ENCODE peak calls at places on chromosome 3, in ten cellular contexts. E is neuronal stem cell, V is astrocyte, G is GM23248, Q is Karpas-422, P is IMR-90, I is SK-N-SH, M is MM.1S, D is neural progenitor cell, F is mammary epithelial cell. T is an unnamed sample.

GRCh38 chr3:195416795-195417194 is 26.0 kb downstream of the ACAP2 start:
- DNase-seq in E (no peak), V (peak), G (no peak), Q (no peak), P (no peak), I (no peak), M (no peak), D (no peak), F (peak), T (peak)

GRCh38 chr3:193640728-193641127 is 47.7 kb downstream of the OPA1 start:
- DNase-seq in E (no peak), V (no peak), G (peak), Q (no peak), P (peak), I (no peak), M (no peak), D (no peak), F (no peak), T (peak)

GRCh38 chr3:150235799-150236198 is 172.3 kb upstream of the TSC22D2 start:
- DNase-seq in E (no peak), V (peak), G (peak), Q (no peak), P (peak), I (no peak), M (no peak), D (no peak), F (no peak), T (peak)

GRCh38 chr3:41369838-41370237 is 170.5 kb downstream of the CTNNB1 start:
- DNase-seq in E (no peak), V (no peak), G (peak), Q (no peak), P (no peak), I (peak), M (no peak), D (no peak), F (no peak), T (no peak)

GRCh38 chr3:6119367-6119766 is 741.5 kb upstream of the GRM7 start:
- DNase-seq in E (no peak), V (no peak), G (no peak), Q (no peak), P (no peak), I (no peak), M (no peak), D (no peak), F (no peak), T (no peak)

GRCh38 chr3:81581966-81582599 is 179.4 kb downstream of the GBE1 start:
- DNase-seq in E (no peak), V (peak), G (peak), Q (peak), P (peak), I (peak), M (peak), D (peak), F (peak), T (peak)

GRCh38 chr3:195013411-195013810 is 257.5 kb downstream of the XXYLT1 start:
- DNase-seq in E (no peak), V (no peak), G (no peak), Q (no peak), P (no peak), I (no peak), M (no peak), D (no peak), F (no peak), T (no peak)

GRCh38 chr3:189554868-189555557 is 76.2 kb upstream of the TP63 start:
- DNase-seq in E (no peak), V (no peak), G (no peak), Q (no peak), P (no peak), I (no peak), M (no peak), D (no peak), F (no peak), T (no peak)

GRCh38 chr3:28916713-28917499 is 364.0 kb upstream of the RBMS3 start:
- DNase-seq in E (peak), V (peak), G (peak), Q (no peak), P (peak), I (peak), M (peak), D (peak), F (peak), T (peak)

GRCh38 chr3:195450731-195451229 is 8.0 kb upstream of the ACAP2 start:
- DNase-seq in E (no peak), V (no peak), G (peak), Q (no peak), P (peak), I (no peak), M (peak), D (no peak), F (no peak), T (peak)

GRCh38 chr3:83738202-83738601 is 1220.6 kb upstream of the CADM2 start:
- DNase-seq in E (no peak), V (no peak), G (no peak), Q (no peak), P (no peak), I (no peak), M (no peak), D (no peak), F (no peak), T (no peak)

GRCh38 chr3:115571413-115571812 is 51.9 kb upstream of the GAP43 start:
- DNase-seq in E (no peak), V (no peak), G (no peak), Q (no peak), P (no peak), I (no peak), M (no peak), D (no peak), F (no peak), T (no peak)

GRCh38 chr3:60053518-60054265 is 1003.9 kb upstream of the CFAP20DC start:
- DNase-seq in E (no peak), V (peak), G (peak), Q (no peak), P (peak), I (no peak), M (no peak), D (no peak), F (peak), T (peak)

GRCh38 chr3:22159004-22159695 is 408.1 kb upstream of the ZNF385D start:
- DNase-seq in E (no peak), V (no peak), G (no peak), Q (no peak), P (no peak), I (no peak), M (no peak), D (no peak), F (peak), T (no peak)

GRCh38 chr3:66442254-66443249 is 58.3 kb downstream of the LRIG1 start:
- DNase-seq in E (no peak), V (peak), G (peak), Q (no peak), P (peak), I (no peak), M (no peak), D (peak), F (peak), T (peak)

GRCh38 chr3:72492240-72492639 is 356.0 kb downstream of the SHQ1 start:
- DNase-seq in E (no peak), V (peak), G (peak), Q (no peak), P (peak), I (no peak), M (no peak), D (peak), F (peak), T (peak)

GRCh38 chr3:54830658-54831057 is 97.2 kb downstream of the LRTM1 start:
- DNase-seq in E (no peak), V (no peak), G (peak), Q (peak), P (peak), I (peak), M (peak), D (peak), F (no peak), T (peak)

GRCh38 chr3:119600732-119601131 is 3.0 kb downstream of the PLA1A start:
- DNase-seq in E (peak), V (no peak), G (peak), Q (peak), P (no peak), I (peak), M (no peak), D (peak), F (no peak), T (no peak)

GRCh38 chr3:73508330-73508954 is 116.3 kb downstream of the PDZRN3 start:
- DNase-seq in E (peak), V (peak), G (peak), Q (peak), P (peak), I (peak), M (peak), D (peak), F (peak), T (peak)

GRCh38 chr3:65436580-65436979 is 602.1 kb downstream of the MAGI1 start:
- DNase-seq in E (no peak), V (no peak), G (no peak), Q (peak), P (no peak), I (peak), M (peak), D (peak), F (no peak), T (no peak)

GRCh38 chr3:132622148-132622547 is 25.1 kb downstream of the ACKR4 start:
- DNase-seq in E (no peak), V (no peak), G (no peak), Q (peak), P (no peak), I (no peak), M (no peak), D (no peak), F (no peak), T (no peak)

GRCh38 chr3:120852412-120852811 is 55.6 kb upstream of the STXBP5L start:
- DNase-seq in E (no peak), V (no peak), G (no peak), Q (peak), P (no peak), I (no peak), M (no peak), D (no peak), F (no peak), T (no peak)

GRCh38 chr3:123623346-123623880 is 38.6 kb upstream of the HACD2 start:
- DNase-seq in E (no peak), V (no peak), G (peak), Q (no peak), P (peak), I (no peak), M (no peak), D (no peak), F (peak), T (no peak)

GRCh38 chr3:47410801-47411646 is 30.2 kb downstream of the PTPN23 start:
- DNase-seq in E (no peak), V (no peak), G (no peak), Q (no peak), P (no peak), I (peak), M (no peak), D (no peak), F (no peak), T (no peak)

GRCh38 chr3:23592961-23593931 is 212.5 kb upstream of the UBE2E1 start:
- DNase-seq in E (no peak), V (no peak), G (no peak), Q (no peak), P (no peak), I (no peak), M (no peak), D (no peak), F (no peak), T (no peak)

GRCh38 chr3:101039285-101039684 is 46.1 kb upstream of the ABI3BP start:
- DNase-seq in E (no peak), V (no peak), G (peak), Q (no peak), P (no peak), I (no peak), M (no peak), D (no peak), F (peak), T (no peak)

GRCh38 chr3:191329654-191330308 is 545 bp downstream of the UTS2B start:
- DNase-seq in E (peak), V (peak), G (peak), Q (no peak), P (peak), I (no peak), M (peak), D (peak), F (peak), T (peak)

GRCh38 chr3:195028877-195029606 is 241.9 kb downstream of the XXYLT1 start:
- DNase-seq in E (no peak), V (no peak), G (no peak), Q (no peak), P (no peak), I (no peak), M (no peak), D (no peak), F (no peak), T (peak)

GRCh38 chr3:138724433-138724832 is 110.3 kb downstream of the PIK3CB start:
- DNase-seq in E (no peak), V (no peak), G (no peak), Q (no peak), P (no peak), I (no peak), M (no peak), D (peak), F (no peak), T (no peak)

GRCh38 chr3:61841111-61841845 is 279.9 kb downstream of the PTPRG start:
- DNase-seq in E (no peak), V (peak), G (peak), Q (no peak), P (peak), I (no peak), M (no peak), D (no peak), F (no peak), T (peak)

GRCh38 chr3:155870945-155871745 is 695 bp downstream of the GMPS start:
- DNase-seq in E (peak), V (no peak), G (peak), Q (peak), P (no peak), I (peak), M (peak), D (peak), F (peak), T (peak)

GRCh38 chr3:100073555-100074307 is 40.6 kb downstream of the FILIP1L start:
- DNase-seq in E (peak), V (peak), G (no peak), Q (no peak), P (peak), I (no peak), M (no peak), D (peak), F (no peak), T (peak)

GRCh38 chr3:50259432-50260026 is 9.4 kb upstream of the SEMA3B start:
- DNase-seq in E (no peak), V (no peak), G (no peak), Q (no peak), P (no peak), I (no peak), M (no peak), D (no peak), F (no peak), T (no peak)

GRCh38 chr3:127915937-127916480 is 977 bp downstream of the KBTBD12 start:
- DNase-seq in E (no peak), V (peak), G (peak), Q (no peak), P (no peak), I (no peak), M (no peak), D (no peak), F (no peak), T (no peak)

GRCh38 chr3:129694228-129694627 is 87.8 kb upstream of the PLXND1 start:
- DNase-seq in E (no peak), V (no peak), G (no peak), Q (no peak), P (no peak), I (no peak), M (no peak), D (no peak), F (peak), T (no peak)

DNA sequence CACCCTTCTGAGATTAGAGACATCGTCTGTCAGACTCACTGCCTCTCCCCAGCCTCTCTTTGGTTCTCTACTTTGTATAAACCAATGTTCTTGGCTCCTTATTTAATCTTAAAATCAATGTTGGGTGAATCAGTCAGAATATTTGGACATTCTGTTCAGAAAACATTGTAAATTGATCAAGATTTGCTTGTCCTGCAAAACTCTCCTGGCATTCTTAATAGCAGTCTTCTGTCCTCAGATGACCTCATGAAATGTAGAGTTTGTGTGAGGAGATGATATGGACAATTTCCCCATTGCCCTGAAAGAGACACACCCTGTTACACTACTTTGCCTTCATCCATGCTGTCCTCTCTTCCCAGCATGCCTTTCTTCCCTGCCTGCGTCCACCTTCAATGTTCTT is 33.6 kb downstream of the CD200R1L start:
- DNase-seq in E (no peak), V (no peak), G (peak), Q (no peak), P (no peak), I (no peak), M (no peak), D (no peak), F (no peak), T (no peak)
- H2AFZ ChIP-seq in E (no peak), V (no peak), G (peak), Q (no peak), P (no peak), I (no peak), M (no peak), D (no peak), F (no peak), T (no peak)

DNA sequence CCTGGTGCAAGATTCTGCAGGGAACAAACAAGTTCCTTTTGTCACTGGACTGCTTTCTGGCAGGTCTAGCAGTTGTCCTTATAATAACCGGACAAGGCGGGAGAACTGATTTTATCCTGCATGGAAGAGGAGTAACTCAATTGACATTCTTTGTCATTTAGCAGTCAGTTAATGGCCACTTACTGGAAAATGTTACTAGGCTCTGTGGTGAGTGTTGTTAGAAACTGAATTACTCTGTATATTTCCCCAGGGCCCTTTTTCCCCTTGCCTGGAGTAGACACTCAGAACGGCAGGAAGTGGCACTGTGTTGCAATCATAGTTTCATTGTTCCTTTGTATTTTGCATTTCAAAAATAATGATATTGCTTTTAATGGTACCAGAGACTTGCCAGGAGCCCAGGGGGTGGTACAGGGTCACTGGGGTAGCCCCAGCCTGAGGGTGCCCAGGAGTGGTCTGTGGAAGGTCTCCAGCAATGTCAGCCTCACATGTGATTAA is 318.6 kb upstream of the LRRFIP2 start:
- DNase-seq in E (no peak), V (no peak), G (peak), Q (no peak), P (no peak), I (peak), M (no peak), D (no peak), F (peak), T (no peak)
- H3K27ac ChIP-seq in E (no peak), V (no peak), G (peak), Q (no peak), P (no peak), I (peak), M (no peak), D (no peak), F (no peak), T (no peak)

GRCh38 chr3:145017959-145018358 is 1046.3 kb downstream of the DIPK2A start:
- DNase-seq in E (no peak), V (peak), G (no peak), Q (no peak), P (peak), I (no peak), M (no peak), D (no peak), F (peak), T (peak)
- H2AFZ ChIP-seq in E (no peak), V (peak), G (no peak), Q (no peak), P (no peak), I (no peak), M (no peak), D (no peak), F (no peak), T (no peak)

GRCh38 chr3:179673522-179673921 is 20.7 kb downstream of the USP13 start:
- DNase-seq in E (no peak), V (no peak), G (no peak), Q (no peak), P (no peak), I (no peak), M (no peak), D (no peak), F (no peak), T (no peak)

GRCh38 chr3:179672918-179673317 is 20.1 kb downstream of the USP13 start:
- DNase-seq in E (no peak), V (no peak), G (no peak), Q (no peak), P (no peak), I (no peak), M (no peak), D (no peak), F (peak), T (no peak)

GRCh38 chr3:179670311-179670710 is 17.5 kb downstream of the USP13 start:
- DNase-seq in E (no peak), V (no peak), G (no peak), Q (no peak), P (no peak), I (no peak), M (no peak), D (no peak), F (no peak), T (peak)

GRCh38 chr3:179671309-179671708 is 18.5 kb downstream of the USP13 start:
- DNase-seq in E (no peak), V (no peak), G (no peak), Q (no peak), P (no peak), I (no peak), M (no peak), D (no peak), F (no peak), T (no peak)

DNA sequence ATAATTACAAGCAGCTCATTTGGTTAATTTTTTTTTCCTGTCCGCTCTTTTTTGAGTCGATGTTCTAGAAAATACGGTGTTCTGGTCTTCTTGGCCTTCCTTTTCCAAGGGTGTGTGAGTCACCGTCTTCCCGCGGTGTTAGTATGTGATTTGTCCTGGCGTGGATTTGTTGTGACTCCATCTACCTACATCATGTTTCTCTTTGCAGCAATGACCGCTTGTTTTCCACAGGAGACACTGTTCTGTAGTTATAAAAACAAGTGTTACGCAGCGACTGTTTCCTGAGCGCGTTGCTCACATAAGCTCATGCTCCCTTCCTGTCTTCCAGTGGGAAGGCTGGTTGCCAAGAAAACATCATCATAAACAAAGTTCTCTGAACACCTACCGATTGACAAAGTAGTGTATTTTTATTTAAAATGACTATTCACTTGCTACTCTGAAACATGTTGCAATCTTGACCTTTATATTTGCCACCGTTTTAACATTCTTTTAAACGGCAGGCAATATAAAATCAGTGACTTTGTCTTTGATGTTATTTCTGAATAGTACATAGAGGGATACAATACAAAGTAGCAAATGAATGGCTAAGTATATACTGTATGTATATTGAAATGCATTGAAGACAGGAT is 19.0 kb downstream of the USP13 start:
- DNase-seq in E (no peak), V (peak), G (no peak), Q (no peak), P (peak), I (no peak), M (no peak), D (no peak), F (no peak), T (peak)
- H3K27ac ChIP-seq in E (peak), V (peak), G (no peak), Q (no peak), P (no peak), I (no peak), M (no peak), D (no peak), F (no peak), T (peak)